ENCODE peak calls at places on chromosomes 5 and 9, in five cellular contexts. One of them, this sample, is unnamed.

GRCh38 chr5:132428147-132428482 is 58.6 kb downstream of the SLC22A5 start:
- DNase-seq in type B pancreatic cell: no peak
- DNase-seq in kidney epithelial cell: no peak
- DNase-seq in psoas muscle: no peak
- DNase-seq in fibroblast of the aortic adventitia: no peak
- DNase-seq in this sample: no peak

GRCh38 chr5:80591352-80591751 is 21.3 kb upstream of the ANKRD34B start:
- DNase-seq in kidney epithelial cell: peak; percentile 87
- DNase-seq in fibroblast of the aortic adventitia: peak; percentile 9
- DNase-seq in type B pancreatic cell: no peak
- DNase-seq in psoas muscle: no peak
- DNase-seq in this sample: no peak

GRCh38 chr9:128911529-128912035 is 9.2 kb upstream of the PHYHD1 start:
- DNase-seq in kidney epithelial cell: peak; percentile 58
- DNase-seq in type B pancreatic cell: no peak
- DNase-seq in psoas muscle: peak; percentile 75
- DNase-seq in fibroblast of the aortic adventitia: no peak
- DNase-seq in this sample: no peak

GRCh38 chr5:59177644-59178043 is 594.8 kb downstream of the RAB3C start:
- DNase-seq in type B pancreatic cell: no peak
- DNase-seq in fibroblast of the aortic adventitia: no peak
- DNase-seq in kidney epithelial cell: no peak
- DNase-seq in psoas muscle: no peak
- DNase-seq in this sample: no peak

GRCh38 chr5:68287976-68288755 is 72.6 kb downstream of the PIK3R1 start:
- DNase-seq in fibroblast of the aortic adventitia: peak; percentile 50
- DNase-seq in psoas muscle: peak; percentile 68
- DNase-seq in kidney epithelial cell: no peak
- DNase-seq in type B pancreatic cell: peak; percentile 84
- DNase-seq in this sample: no peak

GRCh38 chr5:154993461-154993860 is 20.1 kb upstream of the KIF4B start:
- DNase-seq in kidney epithelial cell: no peak
- DNase-seq in fibroblast of the aortic adventitia: no peak
- DNase-seq in psoas muscle: no peak
- DNase-seq in type B pancreatic cell: no peak
- DNase-seq in this sample: no peak

GRCh38 chr5:88761269-88761880 is 121.6 kb downstream of the MEF2C start:
- DNase-seq in psoas muscle: no peak
- DNase-seq in fibroblast of the aortic adventitia: peak; percentile 29
- DNase-seq in kidney epithelial cell: no peak
- DNase-seq in type B pancreatic cell: no peak
- DNase-seq in this sample: no peak

GRCh38 chr9:86500667-86501435 is 146.6 kb upstream of the TUT7 start:
- DNase-seq in psoas muscle: no peak
- DNase-seq in kidney epithelial cell: peak; percentile 23
- DNase-seq in fibroblast of the aortic adventitia: peak; percentile 96
- DNase-seq in type B pancreatic cell: no peak
- DNase-seq in this sample: no peak

GRCh38 chr9:3467593-3468219 is 58.1 kb downstream of the RFX3 start:
- DNase-seq in type B pancreatic cell: no peak
- DNase-seq in psoas muscle: peak; percentile 46
- DNase-seq in kidney epithelial cell: no peak
- DNase-seq in fibroblast of the aortic adventitia: peak; percentile 69
- DNase-seq in this sample: no peak

GRCh38 chr9:78971505-78971904 is 600.3 kb upstream of the TLE4 start:
- DNase-seq in psoas muscle: no peak
- DNase-seq in fibroblast of the aortic adventitia: no peak
- DNase-seq in type B pancreatic cell: no peak
- DNase-seq in kidney epithelial cell: no peak
- DNase-seq in this sample: no peak

GRCh38 chr9:111605041-111605559 is 5.7 kb upstream of the PTGR1 start:
- DNase-seq in type B pancreatic cell: no peak
- DNase-seq in psoas muscle: no peak
- DNase-seq in kidney epithelial cell: no peak
- DNase-seq in fibroblast of the aortic adventitia: no peak
- DNase-seq in this sample: no peak

GRCh38 chr5:158082696-158083287 is 223.8 kb upstream of the CLINT1 start:
- DNase-seq in psoas muscle: no peak
- DNase-seq in type B pancreatic cell: no peak
- DNase-seq in fibroblast of the aortic adventitia: no peak
- DNase-seq in kidney epithelial cell: no peak
- DNase-seq in this sample: no peak

GRCh38 chr5:157651623-157652376 is 438 bp downstream of the SOX30 start:
- DNase-seq in fibroblast of the aortic adventitia: no peak
- DNase-seq in psoas muscle: peak; percentile 54
- DNase-seq in type B pancreatic cell: no peak
- DNase-seq in kidney epithelial cell: no peak
- DNase-seq in this sample: no peak

GRCh38 chr9:87711857-87712800 is 13.8 kb upstream of the CTSL start:
- DNase-seq in fibroblast of the aortic adventitia: peak; percentile 87
- DNase-seq in kidney epithelial cell: peak; percentile 71
- DNase-seq in psoas muscle: peak; percentile 30
- DNase-seq in type B pancreatic cell: no peak
- DNase-seq in this sample: no peak

GRCh38 chr5:142869883-142870282 is 99.7 kb downstream of the ARHGAP26 start:
- DNase-seq in psoas muscle: no peak
- DNase-seq in fibroblast of the aortic adventitia: no peak
- DNase-seq in kidney epithelial cell: no peak
- DNase-seq in type B pancreatic cell: no peak
- DNase-seq in this sample: no peak

GRCh38 chr5:53019320-53019719 is 30.2 kb downstream of the ITGA2 start:
- DNase-seq in type B pancreatic cell: no peak
- DNase-seq in fibroblast of the aortic adventitia: peak; percentile 79
- DNase-seq in psoas muscle: no peak
- DNase-seq in kidney epithelial cell: no peak
- DNase-seq in this sample: no peak
- TF ChIP-seq CTCF in type B pancreatic cell: no peak
- TF ChIP-seq CTCF in fibroblast of the aortic adventitia: peak; percentile 31
- TF ChIP-seq CTCF in psoas muscle: no peak
- TF ChIP-seq CTCF in kidney epithelial cell: no peak
- TF ChIP-seq CTCF in this sample: no peak

DNA sequence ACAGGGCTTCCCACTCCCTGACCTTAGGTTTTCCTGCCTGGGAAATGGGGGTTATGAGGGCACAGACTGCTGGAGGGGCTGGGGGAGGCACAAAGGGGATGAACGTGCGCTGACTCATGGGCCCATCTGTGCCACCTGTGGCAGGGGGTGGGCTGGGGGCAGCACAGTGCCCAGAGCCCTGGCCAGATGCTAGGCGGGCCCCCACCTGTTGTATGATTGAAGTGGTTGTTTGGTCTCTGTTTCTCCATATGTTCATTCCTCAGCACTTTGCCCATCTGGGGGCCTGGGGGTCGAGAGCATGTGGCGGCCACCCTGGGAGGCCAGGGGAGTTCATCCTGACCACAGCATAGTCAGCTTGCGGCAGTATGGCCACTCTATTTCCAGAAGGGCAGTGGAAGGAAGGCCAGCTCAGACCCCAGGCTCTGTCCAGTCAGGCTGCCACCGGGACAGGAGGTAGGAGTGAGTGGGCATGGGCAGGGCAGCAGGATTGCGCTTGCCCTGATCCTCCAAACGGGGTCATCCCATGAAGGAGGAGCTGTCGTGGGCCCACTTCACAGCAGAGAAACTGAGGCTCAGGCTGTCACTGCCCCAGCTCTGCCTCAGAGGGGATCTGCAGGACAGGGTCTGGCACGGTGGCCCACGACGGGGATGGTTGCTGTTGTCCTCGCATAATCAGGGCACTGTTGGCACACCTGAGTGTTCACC is 841 bp upstream of the NINJ1 start:
- DNase-seq in psoas muscle: no peak
- DNase-seq in kidney epithelial cell: no peak
- DNase-seq in fibroblast of the aortic adventitia: no peak
- DNase-seq in type B pancreatic cell: no peak
- DNase-seq in this sample: no peak
- TF ChIP-seq CTCF in psoas muscle: no peak
- TF ChIP-seq CTCF in kidney epithelial cell: no peak
- TF ChIP-seq CTCF in fibroblast of the aortic adventitia: no peak
- TF ChIP-seq CTCF in type B pancreatic cell: no peak
- TF ChIP-seq CTCF in this sample: no peak

GRCh38 chr9:134058716-134059115 is 9.1 kb downstream of the BRD3 start:
- DNase-seq in kidney epithelial cell: no peak
- DNase-seq in fibroblast of the aortic adventitia: peak; percentile 14
- DNase-seq in type B pancreatic cell: no peak
- DNase-seq in psoas muscle: no peak
- DNase-seq in this sample: no peak
- TF ChIP-seq CTCF in kidney epithelial cell: peak; percentile 10
- TF ChIP-seq CTCF in fibroblast of the aortic adventitia: peak; percentile 25
- TF ChIP-seq CTCF in type B pancreatic cell: no peak
- TF ChIP-seq CTCF in psoas muscle: peak; percentile 10
- TF ChIP-seq CTCF in this sample: no peak

GRCh38 chr9:118647331-118647730 is 721.9 kb downstream of the BRINP1 start:
- DNase-seq in kidney epithelial cell: no peak
- DNase-seq in psoas muscle: no peak
- DNase-seq in type B pancreatic cell: no peak
- DNase-seq in fibroblast of the aortic adventitia: no peak
- DNase-seq in this sample: no peak

GRCh38 chr9:118637681-118638080 is 731.6 kb downstream of the BRINP1 start:
- DNase-seq in psoas muscle: no peak
- DNase-seq in type B pancreatic cell: no peak
- DNase-seq in kidney epithelial cell: no peak
- DNase-seq in fibroblast of the aortic adventitia: no peak
- DNase-seq in this sample: no peak

GRCh38 chr9:118644066-118644465 is 725.2 kb downstream of the BRINP1 start:
- DNase-seq in kidney epithelial cell: peak; percentile 9
- DNase-seq in type B pancreatic cell: no peak
- DNase-seq in psoas muscle: no peak
- DNase-seq in fibroblast of the aortic adventitia: no peak
- DNase-seq in this sample: no peak

GRCh38 chr9:118640836-118641557 is 728.2 kb downstream of the BRINP1 start:
- DNase-seq in psoas muscle: no peak
- DNase-seq in fibroblast of the aortic adventitia: peak; percentile 10
- DNase-seq in kidney epithelial cell: peak; percentile 9
- DNase-seq in type B pancreatic cell: no peak
- DNase-seq in this sample: no peak

GRCh38 chr9:118643118-118643517 is 726.1 kb downstream of the BRINP1 start:
- DNase-seq in kidney epithelial cell: peak; percentile 92
- DNase-seq in psoas muscle: no peak
- DNase-seq in fibroblast of the aortic adventitia: no peak
- DNase-seq in type B pancreatic cell: no peak
- DNase-seq in this sample: no peak
- TF ChIP-seq CTCF in kidney epithelial cell: no peak
- TF ChIP-seq CTCF in psoas muscle: no peak
- TF ChIP-seq CTCF in fibroblast of the aortic adventitia: no peak
- TF ChIP-seq CTCF in type B pancreatic cell: no peak
- TF ChIP-seq CTCF in this sample: no peak

DNA sequence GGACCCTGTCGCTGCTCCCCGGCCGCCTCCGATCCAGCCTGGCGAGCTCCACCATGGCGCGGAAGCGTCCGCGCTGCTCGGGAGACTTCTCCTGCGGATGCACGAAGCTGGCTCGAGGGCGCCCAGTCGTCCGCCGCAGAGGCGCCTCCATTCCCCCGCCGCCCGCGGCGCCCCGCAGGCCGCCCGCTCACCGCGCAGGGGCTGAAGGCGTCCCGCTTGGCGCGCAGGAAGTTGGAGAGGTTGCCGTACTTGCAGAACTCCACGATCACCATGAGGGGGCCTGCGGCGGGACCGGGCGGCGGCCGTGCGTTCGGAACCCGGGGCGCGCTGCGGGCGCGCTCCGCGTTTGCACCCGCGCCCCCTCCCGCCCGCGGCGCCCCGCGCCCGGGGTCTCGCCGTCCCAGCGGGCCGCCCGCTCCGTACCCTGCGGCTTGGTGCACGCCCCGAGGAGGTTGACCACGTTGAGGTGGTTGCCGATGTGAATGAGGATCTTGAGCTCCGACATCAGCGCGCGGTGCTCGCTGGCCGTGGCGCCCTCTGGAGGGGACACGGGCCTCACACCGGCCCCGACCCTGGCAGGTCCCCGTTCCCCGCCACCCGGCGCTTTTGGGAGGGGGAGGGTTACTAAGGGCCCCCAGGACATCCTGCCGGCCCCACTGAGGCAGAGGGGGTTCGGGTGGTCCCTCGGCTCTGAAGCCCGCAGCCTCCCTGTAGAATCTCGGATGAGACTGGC is 27.7 kb upstream of the SCGB3A1 start:
- DNase-seq in fibroblast of the aortic adventitia: peak; percentile 30
- DNase-seq in kidney epithelial cell: no peak
- DNase-seq in type B pancreatic cell: no peak
- DNase-seq in psoas muscle: no peak
- DNase-seq in this sample: peak; percentile 93
- TF ChIP-seq CTCF in fibroblast of the aortic adventitia: peak; percentile 41
- TF ChIP-seq CTCF in kidney epithelial cell: peak; percentile 49
- TF ChIP-seq CTCF in type B pancreatic cell: peak; percentile 78
- TF ChIP-seq CTCF in psoas muscle: no peak
- TF ChIP-seq CTCF in this sample: peak; percentile 40

GRCh38 chr5:74016373-74016772 is 390.4 kb downstream of the ARHGEF28 start:
- DNase-seq in kidney epithelial cell: no peak
- DNase-seq in fibroblast of the aortic adventitia: no peak
- DNase-seq in type B pancreatic cell: no peak
- DNase-seq in psoas muscle: no peak
- DNase-seq in this sample: no peak
- TF ChIP-seq CTCF in kidney epithelial cell: peak; percentile 13
- TF ChIP-seq CTCF in fibroblast of the aortic adventitia: peak; percentile 10
- TF ChIP-seq CTCF in type B pancreatic cell: peak; percentile 42
- TF ChIP-seq CTCF in psoas muscle: no peak
- TF ChIP-seq CTCF in this sample: no peak

GRCh38 chr9:109346904-109347303 is 26.0 kb upstream of the EPB41L4B start:
- DNase-seq in kidney epithelial cell: no peak
- DNase-seq in fibroblast of the aortic adventitia: no peak
- DNase-seq in psoas muscle: no peak
- DNase-seq in type B pancreatic cell: no peak
- DNase-seq in this sample: no peak

GRCh38 chr9:109351032-109351431 is 30.2 kb upstream of the EPB41L4B start:
- DNase-seq in psoas muscle: no peak
- DNase-seq in type B pancreatic cell: no peak
- DNase-seq in fibroblast of the aortic adventitia: no peak
- DNase-seq in kidney epithelial cell: no peak
- DNase-seq in this sample: no peak

GRCh38 chr9:109354190-109354589 is 33.3 kb upstream of the EPB41L4B start:
- DNase-seq in kidney epithelial cell: no peak
- DNase-seq in fibroblast of the aortic adventitia: no peak
- DNase-seq in type B pancreatic cell: no peak
- DNase-seq in psoas muscle: no peak
- DNase-seq in this sample: no peak

DNA sequence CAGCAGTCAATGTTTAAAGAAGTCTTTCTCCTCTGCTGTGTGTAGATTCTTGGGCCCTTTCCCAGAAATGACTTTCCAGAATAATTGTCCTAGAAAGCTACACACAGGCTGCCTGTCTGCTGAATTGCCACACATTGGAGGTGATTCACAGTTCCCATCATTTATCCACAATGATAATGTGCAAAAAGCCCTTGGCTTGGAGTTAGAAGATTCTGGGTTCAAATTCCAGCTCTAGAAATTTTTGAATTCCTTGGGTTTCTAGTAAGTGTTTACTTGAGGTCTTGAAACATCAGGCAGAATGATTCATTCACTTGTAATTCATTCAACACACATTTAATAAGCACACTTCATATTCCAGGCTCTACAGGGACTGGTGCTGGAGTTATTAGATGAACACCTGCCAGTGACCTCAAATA is 28.6 kb upstream of the EPB41L4B start:
- DNase-seq in kidney epithelial cell: peak; percentile 45
- DNase-seq in type B pancreatic cell: no peak
- DNase-seq in psoas muscle: no peak
- DNase-seq in fibroblast of the aortic adventitia: peak; percentile 93
- DNase-seq in this sample: no peak
- TF ChIP-seq CTCF in kidney epithelial cell: no peak
- TF ChIP-seq CTCF in type B pancreatic cell: no peak
- TF ChIP-seq CTCF in psoas muscle: no peak
- TF ChIP-seq CTCF in fibroblast of the aortic adventitia: no peak
- TF ChIP-seq CTCF in this sample: no peak

This sample was measured in D721Med.